ENCODE peak calls at places on chromosomes 6 and 20, in five cellular contexts. H is A549, C is GM12878, D is K562, O is HepG2. V is an unnamed sample.

GRCh38 chr6:132070356-132070755 is 119.2 kb upstream of the CCN2 start:
- DNase-seq in H (no peak), C (no peak), D (no peak), O (no peak), V (no peak)

GRCh38 chr6:113383701-113384100 is 473.4 kb upstream of the MARCKS start:
- DNase-seq in H (no peak), C (no peak), D (no peak), O (no peak), V (no peak)

GRCh38 chr20:1904160-1904559 is 9.0 kb downstream of the SIRPA start:
- DNase-seq in H (no peak), C (no peak), D (no peak), O (no peak), V (no peak)

GRCh38 chr20:63974402-63975200 is 4.8 kb downstream of the SAMD10 start:
- DNase-seq in H (no peak), C (no peak), D (no peak), O (no peak), V (no peak)

GRCh38 chr6:23499549-23499948 is 626.5 kb upstream of the NRSN1 start:
- DNase-seq in H (no peak), C (no peak), D (no peak), O (no peak), V (no peak)

GRCh38 chr6:149889321-149889720 is 8.6 kb downstream of the RAET1E start:
- DNase-seq in H (no peak), C (no peak), D (no peak), O (no peak), V (no peak)

GRCh38 chr6:164200071-164200470 is 785.6 kb downstream of the QKI start:
- DNase-seq in H (no peak), C (no peak), D (no peak), O (no peak), V (no peak)

GRCh38 chr6:2976571-2977085 is 5.3 kb upstream of the SERPINB6 start:
- DNase-seq in H (peak), C (no peak), D (no peak), O (no peak), V (no peak)

GRCh38 chr6:111909238-111909637 is 36.0 kb upstream of the FYN start:
- DNase-seq in H (no peak), C (no peak), D (no peak), O (no peak), V (no peak)

GRCh38 chr20:48051810-48052491 is 266.7 kb upstream of the SULF2 start:
- DNase-seq in H (peak), C (no peak), D (no peak), O (no peak), V (no peak)

GRCh38 chr6:12083763-12084162 is 71.7 kb downstream of the HIVEP1 start:
- DNase-seq in H (no peak), C (no peak), D (no peak), O (no peak), V (no peak)

GRCh38 chr6:125913864-125914351 is 42.7 kb upstream of the HINT3 start:
- DNase-seq in H (peak), C (no peak), D (peak), O (no peak), V (no peak)

GRCh38 chr20:58112017-58112781 is 116.3 kb downstream of the ANKRD60 start:
- DNase-seq in H (peak), C (peak), D (no peak), O (no peak), V (no peak)

GRCh38 chr20:3795511-3796468 is at the start of gene CDC25B:
- DNase-seq in H (peak), C (peak), D (peak), O (peak), V (peak)

GRCh38 chr6:117677553-117678131 is 2.4 kb downstream of the NUS1 start:
- DNase-seq in H (no peak), C (no peak), D (peak), O (no peak), V (no peak)

GRCh38 chr6:125781307-125781868 is 9.4 kb upstream of the NCOA7 start:
- DNase-seq in H (no peak), C (no peak), D (peak), O (no peak), V (no peak)

GRCh38 chr6:1242439-1242838 is 69.5 kb upstream of the FOXQ1 start:
- DNase-seq in H (no peak), C (no peak), D (no peak), O (no peak), V (peak)

GRCh38 chr6:4371207-4371921 is 236.0 kb upstream of the ECI2 start:
- DNase-seq in H (no peak), C (no peak), D (peak), O (no peak), V (no peak)

GRCh38 chr20:17655286-17655651 is 26.8 kb downstream of the RRBP1 start:
- DNase-seq in H (no peak), C (no peak), D (no peak), O (no peak), V (no peak)

GRCh38 chr6:144330017-144330416 is 44.9 kb downstream of the UTRN start:
- DNase-seq in H (no peak), C (no peak), D (no peak), O (no peak), V (no peak)

GRCh38 chr6:161226005-161226964 is 47.6 kb downstream of the AGPAT4 start:
- DNase-seq in H (no peak), C (no peak), D (peak), O (no peak), V (no peak)

GRCh38 chr20:20499469-20499868 is 131.6 kb downstream of the INSM1 start:
- DNase-seq in H (no peak), C (no peak), D (no peak), O (no peak), V (no peak)
- TF ChIP-seq KDM1A in H (no peak), C (no peak), D (no peak), O (no peak), V (no peak)

GRCh38 chr6:170270984-170271593 is 19.8 kb downstream of the DLL1 start:
- DNase-seq in H (no peak), C (no peak), D (no peak), O (no peak), V (no peak)

GRCh38 chr6:170272341-170273065 is 18.4 kb downstream of the DLL1 start:
- DNase-seq in H (no peak), C (no peak), D (no peak), O (no peak), V (no peak)

GRCh38 chr6:170269873-170270541 is 20.9 kb downstream of the DLL1 start:
- DNase-seq in H (no peak), C (no peak), D (no peak), O (no peak), V (no peak)

GRCh38 chr6:170273191-170273590 is 17.7 kb downstream of the DLL1 start:
- DNase-seq in H (no peak), C (no peak), D (no peak), O (no peak), V (no peak)

DNA sequence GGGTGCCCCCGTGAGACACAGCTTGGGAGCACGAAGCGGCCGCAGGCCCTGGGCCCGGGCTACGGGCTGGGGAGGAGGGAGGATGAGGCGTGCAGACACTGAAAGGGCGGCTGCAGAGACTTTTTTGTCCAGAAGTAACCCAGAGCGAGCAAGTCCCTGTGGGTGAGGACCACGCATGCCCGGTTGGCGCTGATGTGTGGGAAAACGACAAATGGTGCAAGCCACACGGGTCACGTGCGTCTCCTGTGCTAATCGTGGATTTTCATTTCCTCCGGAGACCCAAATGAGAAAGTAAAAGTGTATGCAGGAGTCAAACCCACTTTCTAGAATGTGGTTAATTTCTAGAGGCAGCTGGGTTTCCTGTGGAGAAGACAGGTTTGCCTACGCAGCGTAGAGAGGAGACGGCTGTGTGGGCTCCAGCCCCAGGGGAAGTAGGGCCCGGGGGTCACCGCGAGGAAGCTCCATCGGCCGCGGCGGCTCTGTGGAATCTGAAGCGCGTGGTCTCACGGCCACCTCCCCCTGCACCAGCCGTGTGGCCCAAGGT is 19.0 kb downstream of the DLL1 start:
- DNase-seq in H (no peak), C (peak), D (no peak), O (no peak), V (no peak)
- TF ChIP-seq KDM1A in H (no peak), C (no peak), D (no peak), O (no peak), V (no peak)

DNA sequence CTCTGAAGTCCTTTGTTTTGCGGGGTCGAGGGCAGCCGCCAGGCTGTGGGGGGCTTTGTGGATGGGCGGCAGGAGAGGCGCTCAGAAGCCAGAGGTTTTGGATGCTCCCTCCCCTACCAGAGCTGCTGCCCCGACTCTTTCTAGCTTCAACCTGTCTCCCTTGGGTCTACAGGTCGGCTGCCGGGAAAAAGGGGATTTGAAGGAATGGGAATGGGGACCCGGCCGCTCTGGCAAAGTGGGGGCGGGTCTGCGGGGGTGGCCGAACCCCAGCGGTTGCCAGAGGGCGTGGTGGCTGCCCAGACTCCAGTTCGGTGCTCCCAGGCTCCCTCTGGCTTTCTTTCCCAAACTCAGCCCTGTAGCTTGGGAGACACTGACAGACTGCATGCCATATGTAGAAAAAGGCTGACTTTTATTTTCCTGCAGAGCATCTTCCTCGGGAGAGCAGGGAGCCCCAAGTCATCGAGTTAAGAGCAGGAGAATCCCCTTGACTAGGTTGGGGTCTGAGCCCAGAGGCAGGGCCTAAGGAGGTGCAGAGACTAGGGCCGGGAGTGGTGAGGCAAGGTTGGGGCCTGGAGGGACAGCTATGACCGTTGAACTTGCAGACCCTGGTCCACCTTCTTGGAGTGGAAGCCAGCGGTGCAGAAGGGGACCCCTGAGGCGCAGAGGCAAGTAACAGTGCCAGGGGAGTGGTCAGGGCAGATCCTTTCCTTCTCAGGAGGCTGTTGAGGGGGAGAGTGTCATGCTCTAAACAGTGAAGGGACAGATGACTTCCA is 1.4 kb upstream of the PPP1R18 start:
- DNase-seq in H (no peak), C (no peak), D (peak), O (no peak), V (no peak)
- TF ChIP-seq KDM1A in H (no peak), C (no peak), D (no peak), O (no peak), V (no peak)

GRCh38 chr6:160192840-160193239 is 65.8 kb downstream of the SLC22A2 start:
- DNase-seq in H (no peak), C (no peak), D (no peak), O (no peak), V (no peak)
- TF ChIP-seq KDM1A in H (no peak), C (no peak), D (no peak), O (no peak), V (no peak)

DNA sequence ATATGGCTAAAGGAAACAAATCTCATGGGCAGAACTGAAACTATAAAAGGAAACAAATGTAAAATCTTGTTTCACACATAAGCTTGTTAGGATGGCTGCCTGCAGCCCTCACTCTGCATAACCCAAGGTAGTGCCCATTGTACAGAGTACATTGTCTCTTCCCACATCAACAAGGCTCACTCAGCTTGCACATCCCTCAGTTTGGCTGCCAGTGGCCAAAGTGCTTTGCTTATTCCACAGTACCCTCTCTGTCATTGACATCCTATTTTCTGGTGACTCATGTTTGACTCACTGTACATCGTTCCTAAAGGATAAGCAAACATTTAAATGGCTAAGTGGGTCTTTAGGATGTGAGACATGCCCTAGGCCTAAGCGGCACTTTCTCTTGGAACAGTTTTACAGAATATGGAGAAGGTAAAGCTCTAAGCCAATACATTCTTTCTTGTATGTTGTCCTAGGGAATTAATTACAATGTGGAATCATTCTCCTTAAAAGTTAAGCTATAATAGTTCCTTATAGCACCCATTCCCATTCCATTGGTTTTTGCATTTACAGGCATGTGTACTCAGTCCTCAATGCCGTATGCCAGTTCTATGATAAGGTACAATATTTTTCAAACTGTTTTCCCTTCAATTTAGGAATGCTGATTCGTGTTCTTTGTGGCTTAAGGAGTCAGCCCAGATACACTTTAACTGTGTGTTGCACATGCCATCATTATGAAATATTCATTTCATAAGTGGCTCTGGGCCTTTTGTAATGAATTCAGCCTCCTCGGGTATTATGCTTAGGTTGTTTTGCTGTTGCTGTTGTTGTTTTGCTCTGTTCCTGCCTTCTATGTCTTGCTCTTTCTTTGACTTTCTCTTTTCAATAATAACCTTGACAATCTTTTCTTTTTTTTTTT is 5.5 kb downstream of the ANKEF1 start:
- DNase-seq in H (peak), C (no peak), D (peak), O (peak), V (no peak)
- TF ChIP-seq KDM1A in H (no peak), C (no peak), D (no peak), O (peak), V (no peak)

DNA sequence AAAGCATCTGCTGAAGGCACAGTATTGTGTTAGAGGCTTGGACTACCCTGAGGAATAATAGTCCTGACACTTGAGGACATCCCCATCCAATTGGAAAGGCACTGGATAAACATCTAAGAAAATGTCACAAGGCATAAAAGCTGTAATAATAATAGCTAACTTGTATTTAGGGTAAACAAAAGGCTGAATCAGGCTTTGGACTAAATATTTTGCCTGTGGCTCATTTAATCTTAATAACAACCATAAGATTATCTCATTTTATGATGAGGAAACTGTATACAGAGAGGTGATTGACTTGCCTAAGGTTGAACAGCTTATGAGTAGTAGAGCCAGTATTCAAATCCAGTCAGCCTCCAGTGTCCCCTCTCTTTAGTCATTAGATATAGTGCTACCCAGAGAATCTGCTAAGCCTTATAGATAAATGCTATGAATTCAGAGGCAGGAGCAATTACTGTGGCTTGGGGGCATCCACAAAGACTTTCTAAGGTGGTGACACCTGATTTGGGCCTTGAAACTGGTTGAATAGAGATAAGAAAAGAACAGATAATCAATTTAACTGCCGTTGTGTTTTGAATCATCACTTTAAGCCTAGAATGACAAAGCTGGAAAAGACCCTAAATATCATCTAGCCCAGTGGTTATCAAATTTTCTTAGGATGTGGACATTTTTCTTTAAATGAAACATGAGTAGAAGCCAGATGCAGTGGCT is 7.5 kb upstream of the ZSWIM1 start:
- DNase-seq in H (no peak), C (no peak), D (no peak), O (no peak), V (no peak)
- TF ChIP-seq KDM1A in H (no peak), C (no peak), D (no peak), O (no peak), V (no peak)

DNA sequence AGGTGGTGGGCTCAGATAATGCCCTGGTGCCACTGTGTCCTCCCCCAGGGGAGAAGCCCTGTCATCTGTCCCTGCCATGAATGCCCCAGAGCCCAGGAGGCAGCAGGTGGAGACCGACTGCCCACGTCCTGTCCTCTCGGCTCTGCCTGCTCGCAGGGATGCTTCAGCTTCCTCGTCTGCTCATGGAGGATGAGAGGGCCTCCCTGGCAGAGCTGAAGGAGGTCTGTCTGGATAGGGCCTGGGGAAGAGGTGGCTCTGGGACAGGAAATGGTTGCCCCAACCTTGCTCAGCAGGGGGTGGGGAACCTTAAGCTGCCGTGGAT is 25.7 kb upstream of the NOL4L start:
- DNase-seq in H (no peak), C (no peak), D (no peak), O (no peak), V (no peak)
- TF ChIP-seq KDM1A in H (no peak), C (no peak), D (no peak), O (no peak), V (no peak)

DNA sequence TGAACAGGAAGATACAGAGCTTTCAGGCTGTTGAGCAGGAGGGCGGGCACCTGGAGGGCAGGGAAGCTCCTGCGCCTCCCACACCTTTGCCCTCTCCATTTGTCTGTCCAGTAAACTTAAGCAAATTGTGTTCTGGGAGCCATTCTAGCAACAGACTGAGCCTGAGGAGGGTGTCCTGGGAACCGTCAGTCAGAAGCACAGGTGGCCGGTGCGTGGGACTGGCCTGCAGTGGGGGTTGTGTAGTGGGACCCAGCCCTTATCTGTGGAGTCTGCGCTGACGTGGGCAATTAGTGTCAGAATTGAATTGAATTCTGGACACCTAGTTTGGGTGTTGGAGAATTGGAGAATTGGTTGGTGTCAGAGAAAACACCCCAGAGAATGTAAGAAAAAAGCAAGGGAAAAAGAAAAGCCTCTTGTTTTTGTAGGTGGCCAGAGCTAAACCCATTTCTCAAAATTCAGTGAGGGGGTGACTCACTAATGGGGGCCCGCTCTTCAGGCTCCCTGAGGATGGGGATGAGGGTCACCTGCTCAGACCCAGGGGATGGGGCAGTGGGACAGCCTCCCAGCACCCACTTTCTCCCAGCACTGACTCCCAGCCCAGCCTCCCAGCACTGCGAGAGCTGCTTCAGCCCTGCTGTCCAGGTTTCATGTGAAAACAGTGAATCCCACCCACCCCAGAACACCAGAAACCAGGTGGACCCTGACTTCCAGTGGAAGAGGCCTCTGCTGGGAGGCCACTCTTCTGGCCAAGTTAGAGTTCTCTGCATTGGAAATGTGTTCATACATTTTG is 362.4 kb downstream of the CDH4 start:
- DNase-seq in H (no peak), C (no peak), D (no peak), O (no peak), V (no peak)
- TF ChIP-seq KDM1A in H (no peak), C (no peak), D (no peak), O (no peak), V (no peak)